ENCODE peak calls at places on chromosomes 4 and X, in six cellular contexts. C is NCI-H510A treated with DMSO at 0.1 percent for 48 hours; O is LoVo; Z is EL; N is activated effector memory CD4-positive, alpha-beta T cell treated with Interleukin-2 at 50 U/mL for 16 hours; T is breast epithelium. H is an unnamed sample.

GRCh38 chr4:26300314-26301307 is 20.2 kb upstream of the RBPJ start:
- DNase-seq in Z (no peak), N (no peak), T (no peak), C (no peak), O (no peak), H (no peak)

GRCh38 chr4:72568959-72569718 is at the start of gene ADAMTS3:
- DNase-seq in T (peak), O (no peak), N (no peak), Z (peak), C (peak), H (peak)

GRCh38 chr4:105146286-105147219 is at the start of gene TET2:
- DNase-seq in Z (peak), O (peak), N (peak), T (peak), C (peak), H (peak)

GRCh38 chrX:84501798-84502628 is at the start of gene HDX:
- DNase-seq in N (peak), C (peak), Z (peak), T (peak), O (no peak), H (peak)

GRCh38 chr4:88998941-88999340 is 58.0 kb downstream of the FAM13A start:
- DNase-seq in C (no peak), T (no peak), N (no peak), Z (no peak), O (no peak), H (no peak)

GRCh38 chrX:50211510-50211909 is 6.9 kb downstream of the CCNB3 start:
- DNase-seq in Z (peak), T (no peak), C (no peak), O (peak), N (no peak), H (no peak)

GRCh38 chr4:39649639-39650265 is 11.1 kb upstream of the SMIM14 start:
- DNase-seq in N (no peak), T (no peak), O (no peak), C (no peak), Z (no peak), H (no peak)

GRCh38 chr4:104906274-104906673 is 240.4 kb upstream of the TET2 start:
- DNase-seq in C (no peak), T (no peak), O (no peak), Z (no peak), N (no peak), H (no peak)

GRCh38 chrX:9942086-9942485 is 25.1 kb upstream of the CLDN34 start:
- DNase-seq in Z (no peak), N (peak), O (no peak), C (no peak), T (no peak), H (no peak)

GRCh38 chr4:8607603-8608481 is 15.3 kb downstream of the CPZ start:
- DNase-seq in T (no peak), Z (no peak), N (peak), O (no peak), C (no peak), H (no peak)

GRCh38 chr4:88591787-88592599 is at the start of gene HERC3:
- DNase-seq in T (peak), N (peak), Z (peak), C (peak), O (peak), H (peak)